ENCODE peak calls at places on chromosomes 11 and 22, in four cellular contexts. C is A673, A is BE2C, V is Caco-2. Q is an unnamed sample.

GRCh38 chr11:117107701-117108590 is 9.7 kb upstream of the SIK3 start:
- DNase-seq in A (no peak), V (no peak), C (no peak), Q (no peak)

GRCh38 chr11:130652671-130653335 is 204.4 kb downstream of the ADAMTS15 start:
- DNase-seq in A (no peak), V (no peak), C (peak; percentile 23), Q (no peak)

GRCh38 chr11:69874984-69875673 is 55.9 kb upstream of the FGF3 start:
- DNase-seq in A (no peak), C (no peak), V (no peak), Q (no peak)

GRCh38 chr11:19816817-19817216 is 104.2 kb downstream of the NAV2 start:
- DNase-seq in A (no peak), C (no peak), V (no peak), Q (no peak)

GRCh38 chr11:61447601-61448551 is 18.0 kb downstream of the SDHAF2 start:
- DNase-seq in C (no peak), V (no peak), A (no peak), Q (no peak)

GRCh38 chr11:65426839-65427690 is 4.5 kb downstream of the NEAT1 start:
- DNase-seq in V (no peak), A (no peak), C (no peak), Q (no peak)

GRCh38 chr11:76602431-76602861 is 68.1 kb downstream of the LRRC32 start:
- DNase-seq in C (no peak), A (peak; percentile 82), V (no peak), Q (no peak)

GRCh38 chr11:71456831-71457230 is 3.8 kb downstream of the NADSYN1 start:
- DNase-seq in A (no peak), V (no peak), C (no peak), Q (no peak)

GRCh38 chr22:41478891-41479521 is 10.1 kb downstream of the ACO2 start:
- DNase-seq in A (peak; percentile 19), V (no peak), C (no peak), Q (no peak)

GRCh38 chr22:38618682-38619081 is 37.5 kb downstream of the FAM227A start:
- DNase-seq in C (no peak), A (no peak), V (no peak), Q (no peak)

GRCh38 chr22:24763872-24764485 is 10.5 kb downstream of the PIWIL3 start:
- DNase-seq in A (no peak), V (no peak), C (no peak), Q (no peak)

GRCh38 chr11:36035454-36035853 is 91.6 kb downstream of the LDLRAD3 start:
- DNase-seq in C (no peak), A (no peak), V (no peak), Q (no peak)

GRCh38 chr11:4697583-4697982 is at the start of gene OR51E2:
- DNase-seq in V (peak; percentile 5), A (no peak), C (peak; percentile 20), Q (peak; percentile 42)